ENCODE peak calls at places on chromosome 7, in seven cellular contexts. J is nephron progenitor cell, Z is stomach, D is HS-5, S is ovary, F is DMS79 treated with DMSO at 0.1 percent for 48 hours, G is ACHN. M is an unnamed sample.

GRCh38 chr7:158611541-158611940 is 23.9 kb upstream of the PTPRN2 start:
- DNase-seq in J (no peak), Z (no peak), D (no peak), S (no peak), F (no peak), G (no peak), M (no peak)

GRCh38 chr7:35537067-35538023 is 157.6 kb downstream of the HERPUD2 start:
- DNase-seq in J (peak; percentile 89), Z (peak; percentile 83), D (no peak), S (peak; percentile 81), F (peak; percentile 57), G (peak; percentile 79), M (peak; percentile 70)

GRCh38 chr7:144011458-144012230 is 11.5 kb downstream of the OR6B1 start:
- DNase-seq in J (no peak), Z (no peak), D (no peak), S (no peak), F (no peak), G (peak; percentile 32), M (no peak)

GRCh38 chr7:65441010-65441409 is 67.4 kb downstream of the ZNF92 start:
- DNase-seq in J (no peak), Z (no peak), D (peak; percentile 39), S (no peak), F (no peak), G (peak; percentile 44), M (peak; percentile 26)

GRCh38 chr7:24905996-24906770 is 73.8 kb downstream of the OSBPL3 start:
- DNase-seq in J (no peak), Z (no peak), D (peak; percentile 40), S (no peak), F (no peak), G (no peak), M (peak; percentile 61)

GRCh38 chr7:2959343-2959680 is 84.4 kb downstream of the CARD11 start:
- DNase-seq in J (no peak), Z (no peak), D (no peak), S (no peak), F (no peak), G (no peak), M (no peak)

GRCh38 chr7:124324262-124324661 is 291.4 kb upstream of the TMEM229A start:
- DNase-seq in J (no peak), Z (no peak), D (no peak), S (no peak), F (no peak), G (no peak), M (no peak)

GRCh38 chr7:105339404-105340316 is 49.1 kb downstream of the SRPK2 start:
- DNase-seq in J (no peak), Z (no peak), D (no peak), S (no peak), F (no peak), G (no peak), M (no peak)

GRCh38 chr7:20545016-20545415 is 70.5 kb upstream of the ABCB5 start:
- DNase-seq in J (no peak), Z (no peak), D (no peak), S (no peak), F (no peak), G (no peak), M (no peak)

GRCh38 chr7:87206361-87206760 is 13.2 kb downstream of the TMEM243 start:
- DNase-seq in J (no peak), Z (no peak), D (no peak), S (no peak), F (no peak), G (no peak), M (no peak)

GRCh38 chr7:105677803-105678583 is 96.7 kb upstream of the EFCAB10 start:
- DNase-seq in J (no peak), Z (peak; percentile 56), D (no peak), S (no peak), F (peak; percentile 61), G (peak; percentile 20), M (peak; percentile 46)

GRCh38 chr7:139846297-139846696 is 17.2 kb downstream of the TBXAS1 start:
- DNase-seq in J (no peak), Z (no peak), D (no peak), S (no peak), F (no peak), G (no peak), M (no peak)

GRCh38 chr7:78260826-78261225 is 462.3 kb downstream of the PHTF2 start:
- DNase-seq in J (no peak), Z (no peak), D (no peak), S (no peak), F (no peak), G (no peak), M (no peak)

GRCh38 chr7:99562832-99563231 is 4.4 kb downstream of the ZNF655 start:
- DNase-seq in J (no peak), Z (no peak), D (peak; percentile 94), S (no peak), F (no peak), G (peak; percentile 100), M (peak; percentile 96)

GRCh38 chr7:131533566-131534561 is 22.6 kb downstream of the PODXL start:
- DNase-seq in J (no peak), Z (no peak), D (no peak), S (no peak), F (no peak), G (no peak), M (no peak)

GRCh38 chr7:130273081-130273699 is 6.5 kb downstream of the CPA2 start:
- DNase-seq in J (peak; percentile 82), Z (no peak), D (no peak), S (peak; percentile 64), F (peak; percentile 94), G (no peak), M (no peak)

GRCh38 chr7:73613954-73614735 is 10.2 kb downstream of the MLXIPL start:
- DNase-seq in J (no peak), Z (no peak), D (no peak), S (no peak), F (no peak), G (peak; percentile 51), M (peak; percentile 92)

GRCh38 chr7:43615558-43616145 is 32.7 kb downstream of the STK17A start:
- DNase-seq in J (no peak), Z (no peak), D (no peak), S (no peak), F (no peak), G (no peak), M (no peak)

GRCh38 chr7:100171087-100171681 is 2.8 kb upstream of the GAL3ST4 start:
- DNase-seq in J (peak; percentile 69), Z (no peak), D (no peak), S (peak; percentile 62), F (no peak), G (no peak), M (peak; percentile 48)

GRCh38 chr7:44155191-44156185 is 14.4 kb upstream of the MYL7 start:
- DNase-seq in J (no peak), Z (no peak), D (no peak), S (no peak), F (no peak), G (no peak), M (no peak)

GRCh38 chr7:108196004-108196403 is 65.8 kb upstream of the LAMB4 start:
- DNase-seq in J (no peak), Z (no peak), D (no peak), S (no peak), F (no peak), G (no peak), M (no peak)

GRCh38 chr7:24827589-24827988 is 70.3 kb upstream of the GSDME start:
- DNase-seq in J (no peak), Z (no peak), D (peak; percentile 64), S (no peak), F (no peak), G (no peak), M (no peak)